ENCODE peak calls at places on chromosomes 13 and 19, in four cellular contexts. One of them, this sample, is unnamed.

GRCh38 chr19:31152906-31153305 is 196.3 kb downstream of the TSHZ3 start:
- DNase-seq in IMR-90: peak; percentile 38
- DNase-seq in H1: no peak
- DNase-seq in mesendoderm: no peak
- DNase-seq in this sample: no peak

GRCh38 chr13:93859666-93860065 is 619.8 kb downstream of the DCT start:
- DNase-seq in IMR-90: peak; percentile 90
- DNase-seq in H1: no peak
- DNase-seq in mesendoderm: no peak
- DNase-seq in this sample: no peak

GRCh38 chr13:34863360-34864135 is 78.5 kb upstream of the NBEA start:
- DNase-seq in IMR-90: peak; percentile 75
- DNase-seq in H1: no peak
- DNase-seq in mesendoderm: peak; percentile 76
- DNase-seq in this sample: no peak

GRCh38 chr19:35712910-35713845 is 4.6 kb upstream of the KMT2B start:
- DNase-seq in IMR-90: no peak
- DNase-seq in H1: no peak
- DNase-seq in mesendoderm: no peak
- DNase-seq in this sample: no peak

GRCh38 chr19:18408053-18408476 is 10.6 kb upstream of the LRRC25 start:
- DNase-seq in IMR-90: no peak
- DNase-seq in H1: no peak
- DNase-seq in mesendoderm: peak; percentile 58
- DNase-seq in this sample: peak; percentile 74

GRCh38 chr13:103788061-103788652 is 721.9 kb upstream of the SLC10A2 start:
- DNase-seq in IMR-90: no peak
- DNase-seq in H1: no peak
- DNase-seq in mesendoderm: peak; percentile 61
- DNase-seq in this sample: peak; percentile 36

GRCh38 chr13:75798353-75799245 is 162.5 kb downstream of the LMO7 start:
- DNase-seq in IMR-90: peak; percentile 65
- DNase-seq in H1: no peak
- DNase-seq in mesendoderm: no peak
- DNase-seq in this sample: no peak

GRCh38 chr13:36986462-36987240 is 12.5 kb downstream of the ALG5 start:
- DNase-seq in IMR-90: peak; percentile 70
- DNase-seq in H1: no peak
- DNase-seq in mesendoderm: no peak
- DNase-seq in this sample: no peak

GRCh38 chr13:101152184-101152583 is 264.1 kb downstream of the NALCN start:
- DNase-seq in IMR-90: no peak
- DNase-seq in H1: no peak
- DNase-seq in mesendoderm: no peak
- DNase-seq in this sample: no peak

GRCh38 chr13:110643768-110644421 is 28.6 kb downstream of the NAXD start:
- DNase-seq in IMR-90: no peak
- DNase-seq in H1: no peak
- DNase-seq in mesendoderm: no peak
- DNase-seq in this sample: peak; percentile 20

GRCh38 chr13:107681611-107682010 is 533.7 kb downstream of the LIG4 start:
- DNase-seq in IMR-90: no peak
- DNase-seq in H1: no peak
- DNase-seq in mesendoderm: no peak
- DNase-seq in this sample: no peak

GRCh38 chr13:107680115-107680514 is 535.2 kb downstream of the LIG4 start:
- DNase-seq in IMR-90: peak; percentile 28
- DNase-seq in H1: no peak
- DNase-seq in mesendoderm: peak; percentile 43
- DNase-seq in this sample: no peak

GRCh38 chr13:107678075-107678689 is 537.2 kb downstream of the LIG4 start:
- DNase-seq in IMR-90: peak; percentile 53
- DNase-seq in H1: no peak
- DNase-seq in mesendoderm: peak; percentile 29
- DNase-seq in this sample: no peak

GRCh38 chr13:107675847-107676550 is 539.3 kb downstream of the LIG4 start:
- DNase-seq in IMR-90: no peak
- DNase-seq in H1: no peak
- DNase-seq in mesendoderm: no peak
- DNase-seq in this sample: no peak
- H3K56ac ChIP-seq in IMR-90: no peak overlapping the region
- H3K56ac ChIP-seq in H1: no peak overlapping the region
- H3K56ac ChIP-seq in mesendoderm: no peak overlapping the region
- H3K56ac ChIP-seq in this sample: no peak overlapping the region

GRCh38 chr19:58546131-58546530 is 2.3 kb downstream of the TRIM28 start:
- DNase-seq in IMR-90: no peak
- DNase-seq in H1: no peak
- DNase-seq in mesendoderm: no peak
- DNase-seq in this sample: no peak
- H3K56ac ChIP-seq in IMR-90: no peak overlapping the region
- H3K56ac ChIP-seq in H1: no peak overlapping the region
- H3K56ac ChIP-seq in mesendoderm: peak overlapping the region; percentile 99
- H3K56ac ChIP-seq in this sample: no peak overlapping the region

DNA sequence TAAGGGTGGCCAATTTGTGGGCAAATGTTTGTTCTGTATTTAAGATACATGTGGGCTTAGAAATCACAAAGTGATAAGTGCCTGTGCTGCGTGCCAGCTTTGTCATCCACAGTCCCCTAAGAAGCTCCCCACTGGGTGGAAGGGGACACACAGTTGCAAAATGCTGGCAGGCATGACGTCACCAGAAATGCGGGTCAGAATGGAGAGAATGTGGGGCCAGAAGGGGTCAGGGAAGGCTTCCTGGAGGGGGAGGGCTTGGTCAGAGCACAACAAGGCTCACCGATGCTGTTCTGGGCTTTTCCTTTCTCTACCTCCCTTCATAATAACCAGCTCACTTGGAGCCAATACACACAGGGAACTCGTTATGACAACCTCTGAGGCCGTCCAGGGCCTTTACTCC is 207.3 kb downstream of the URI1 start:
- DNase-seq in IMR-90: no peak
- DNase-seq in H1: no peak
- DNase-seq in mesendoderm: peak; percentile 19
- DNase-seq in this sample: no peak
- H3K56ac ChIP-seq in IMR-90: no peak overlapping the region
- H3K56ac ChIP-seq in H1: no peak overlapping the region
- H3K56ac ChIP-seq in mesendoderm: no peak overlapping the region
- H3K56ac ChIP-seq in this sample: no peak overlapping the region

GRCh38 chr19:3075605-3076431 is 13.5 kb upstream of the TLE5 start:
- DNase-seq in IMR-90: no peak
- DNase-seq in H1: no peak
- DNase-seq in mesendoderm: no peak
- DNase-seq in this sample: peak; percentile 67
- H3K56ac ChIP-seq in IMR-90: no peak overlapping the region
- H3K56ac ChIP-seq in H1: no peak overlapping the region
- H3K56ac ChIP-seq in mesendoderm: no peak overlapping the region
- H3K56ac ChIP-seq in this sample: no peak overlapping the region

GRCh38 chr13:98182153-98182552 is 5.1 kb upstream of the RNF113B start:
- DNase-seq in IMR-90: no peak
- DNase-seq in H1: no peak
- DNase-seq in mesendoderm: no peak
- DNase-seq in this sample: no peak
- H3K56ac ChIP-seq in IMR-90: no peak overlapping the region
- H3K56ac ChIP-seq in H1: no peak overlapping the region
- H3K56ac ChIP-seq in mesendoderm: no peak overlapping the region
- H3K56ac ChIP-seq in this sample: no peak overlapping the region

DNA sequence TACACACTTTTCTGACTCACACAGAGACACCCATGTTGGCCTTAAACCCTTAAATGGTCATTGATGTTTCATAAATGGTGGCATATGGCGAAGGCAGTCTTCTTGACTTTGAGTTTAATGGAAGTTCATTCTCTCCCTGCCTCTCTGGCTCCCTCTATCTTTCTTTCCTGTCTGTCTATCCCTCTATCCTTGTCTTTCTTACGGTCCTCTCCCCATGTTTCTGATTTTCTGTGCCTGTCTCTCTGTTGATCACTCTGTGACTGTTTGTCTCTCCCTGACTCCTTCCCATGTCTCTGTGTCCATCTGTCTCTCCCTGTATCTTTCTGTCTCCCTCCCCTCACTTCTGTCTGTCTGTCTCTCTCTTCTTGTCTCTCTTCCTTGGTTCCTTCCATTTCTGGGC is 43.2 kb upstream of the SHKBP1 start:
- DNase-seq in IMR-90: no peak
- DNase-seq in H1: no peak
- DNase-seq in mesendoderm: no peak
- DNase-seq in this sample: no peak
- H3K56ac ChIP-seq in IMR-90: no peak overlapping the region
- H3K56ac ChIP-seq in H1: no peak overlapping the region
- H3K56ac ChIP-seq in mesendoderm: no peak overlapping the region
- H3K56ac ChIP-seq in this sample: no peak overlapping the region

DNA sequence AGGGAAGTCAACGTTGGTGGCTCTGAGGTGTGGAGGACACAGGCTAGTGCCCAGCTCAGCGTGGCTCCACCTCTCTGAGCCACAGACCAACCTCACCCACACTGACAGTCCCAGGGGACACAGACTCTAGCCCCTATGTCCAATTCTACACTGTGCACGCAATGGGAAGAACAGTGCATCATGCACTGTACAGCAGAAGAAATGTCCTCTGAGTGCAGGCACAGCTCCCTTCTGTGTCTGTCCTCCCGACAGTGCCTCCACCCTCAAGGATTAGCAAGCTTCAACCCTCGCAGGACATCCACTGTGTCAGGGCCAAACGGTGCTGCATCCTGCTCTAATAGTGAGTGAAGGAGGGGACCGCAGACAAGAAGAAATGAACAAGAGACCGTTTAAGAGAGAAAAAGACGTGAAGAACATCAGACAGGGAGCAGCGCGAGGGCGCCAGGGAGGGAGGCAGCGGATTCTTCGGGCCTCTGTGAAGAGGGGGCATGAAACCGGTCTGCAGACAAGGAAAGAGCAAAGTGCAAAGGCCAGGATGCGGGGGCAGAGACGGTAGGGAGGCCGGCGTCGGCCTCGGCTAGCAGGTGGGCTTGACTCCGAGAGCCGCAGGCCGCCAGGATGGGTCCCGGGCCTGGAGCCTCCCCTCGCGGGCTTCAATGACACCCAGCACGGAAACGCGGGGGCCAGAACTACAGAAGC is 644 bp downstream of the ZNF837 start:
- DNase-seq in IMR-90: no peak
- DNase-seq in H1: no peak
- DNase-seq in mesendoderm: no peak
- DNase-seq in this sample: no peak
- H3K56ac ChIP-seq in IMR-90: peak overlapping the region; percentile 32
- H3K56ac ChIP-seq in H1: peak overlapping the region; percentile 33
- H3K56ac ChIP-seq in mesendoderm: peak overlapping the region; percentile 91
- H3K56ac ChIP-seq in this sample: no peak overlapping the region

GRCh38 chr19:29375429-29376093 is 150.2 kb upstream of the VSTM2B start:
- DNase-seq in IMR-90: no peak
- DNase-seq in H1: no peak
- DNase-seq in mesendoderm: no peak
- DNase-seq in this sample: peak; percentile 18
- H3K56ac ChIP-seq in IMR-90: no peak overlapping the region
- H3K56ac ChIP-seq in H1: no peak overlapping the region
- H3K56ac ChIP-seq in mesendoderm: no peak overlapping the region
- H3K56ac ChIP-seq in this sample: no peak overlapping the region